ENCODE peak calls at places on chromosomes 1 and 21, in six cellular contexts. G is esophagus muscularis mucosa, I is hepatocyte, E is IMR-90, C is endothelial cell of umbilical vein, A is fibroblast of lung. Y is an unnamed sample. For H3K36me3 and H3K27me3, the result is how much of the 10 kb centered on the place peaks cover.

GRCh38 chr1:92953491-92953890 is 7.8 kb downstream of the DIPK1A start:
- DNase-seq in C (no peak), G (no peak), A (no peak), I (no peak), E (no peak), Y (no peak)

GRCh38 chr1:233904979-233905415 is 521 bp downstream of the SLC35F3 start:
- DNase-seq in I (peak), A (peak), G (no peak), C (no peak), E (no peak), Y (no peak)

GRCh38 chr1:22613951-22614350 is 22.5 kb upstream of the C1QA start:
- DNase-seq in A (no peak), I (no peak), G (no peak), E (no peak), C (no peak), Y (no peak)

GRCh38 chr1:19445417-19446342 is 39.7 kb downstream of the CAPZB start:
- DNase-seq in I (peak), A (peak), G (no peak), C (peak), E (no peak), Y (no peak)

GRCh38 chr1:7388488-7389185 is 382.5 kb upstream of the VAMP3 start:
- DNase-seq in C (peak), G (peak), A (peak), E (peak), I (no peak), Y (peak)

GRCh38 chr1:54335396-54336056 is 70.7 kb downstream of the SSBP3 start:
- DNase-seq in I (peak), A (peak), G (peak), C (peak), E (peak), Y (peak)

GRCh38 chr1:228337711-228338520 is 68.7 kb downstream of the TRIM11 start:
- DNase-seq in A (no peak), I (no peak), G (no peak), C (no peak), E (no peak), Y (no peak)

GRCh38 chr1:56396524-56397067 is 182.8 kb downstream of the PLPP3 start:
- DNase-seq in I (peak), C (no peak), A (no peak), G (no peak), E (no peak), Y (no peak)

GRCh38 chr1:220511785-220512184 is 16.2 kb upstream of the MARK1 start:
- DNase-seq in G (no peak), I (peak), A (no peak), C (no peak), E (no peak), Y (no peak)

GRCh38 chr1:178536844-178537371 is 24.0 kb downstream of the TEX35 start:
- DNase-seq in E (peak), G (no peak), A (peak), I (peak), C (no peak), Y (peak)

GRCh38 chr1:16153999-16154673 is 1.7 kb downstream of the EPHA2 start:
- DNase-seq in I (no peak), G (no peak), C (no peak), E (no peak), A (no peak), Y (no peak)

GRCh38 chr1:6730473-6730872 is 28.9 kb upstream of the DNAJC11 start:
- DNase-seq in E (no peak), C (no peak), G (no peak), A (no peak), I (no peak), Y (no peak)

GRCh38 chr1:44587796-44588460 is 86.4 kb downstream of the TMEM53 start:
- DNase-seq in A (peak), G (no peak), I (peak), C (no peak), E (no peak), Y (no peak)

GRCh38 chr1:241611063-241611462 is 29.1 kb downstream of the CHML start:
- DNase-seq in C (peak), G (no peak), I (peak), E (peak), A (peak), Y (peak)

GRCh38 chr1:178646821-178647220 is 78.2 kb upstream of the RALGPS2 start:
- DNase-seq in A (peak), I (no peak), G (no peak), E (no peak), C (no peak), Y (no peak)

GRCh38 chr1:60126733-60127132 is 53.2 kb upstream of the C1orf87 start:
- DNase-seq in I (no peak), C (no peak), E (no peak), A (no peak), G (no peak), Y (no peak)

GRCh38 chr1:228868731-228869024 is 133.4 kb downstream of the RHOU start:
- DNase-seq in C (no peak), A (no peak), E (no peak), G (no peak), I (no peak), Y (no peak)

GRCh38 chr1:201537467-201537866 is 1.5 kb upstream of the NAV1 start:
- DNase-seq in A (no peak), I (no peak), C (no peak), G (no peak), E (no peak), Y (no peak)

GRCh38 chr1:214233856-214234634 is 46.9 kb upstream of the SMYD2 start:
- DNase-seq in E (no peak), I (no peak), C (no peak), G (no peak), A (no peak), Y (no peak)

GRCh38 chr1:8970870-8971337 is 25.2 kb downstream of the CA6 start:
- DNase-seq in C (no peak), A (no peak), I (no peak), E (no peak), G (no peak), Y (no peak)

GRCh38 chr1:47763456-47764171 is 233.6 kb downstream of the TRABD2B start:
- DNase-seq in A (peak), C (no peak), E (peak), I (peak), G (no peak), Y (peak)

GRCh38 chr1:64515427-64515826 is 45.5 kb downstream of the CACHD1 start:
- DNase-seq in A (peak), G (no peak), E (peak), C (no peak), I (peak), Y (peak)

GRCh38 chr1:192887426-192887825 is 78.6 kb downstream of the RGS2 start:
- DNase-seq in E (no peak), C (no peak), G (no peak), A (peak), I (no peak), Y (no peak)

GRCh38 chr1:81974222-81974841 is 173.6 kb downstream of the ADGRL2 start:
- DNase-seq in A (no peak), G (no peak), C (no peak), E (no peak), I (peak), Y (no peak)

GRCh38 chr1:241411776-241412338 is 54.9 kb upstream of the RGS7 start:
- DNase-seq in C (no peak), A (peak), E (no peak), I (no peak), G (no peak), Y (no peak)

GRCh38 chr1:1306070-1306660 is 1.6 kb downstream of the ACAP3 start:
- DNase-seq in C (no peak), I (no peak), A (no peak), E (peak), G (no peak), Y (no peak)
- H3K4me3 ChIP-seq in C (no peak), I (peak), A (peak), E (peak), G (peak), Y (peak)

GRCh38 chr21:46648539-46648938 is 13.1 kb downstream of the PRMT2 start:
- DNase-seq in C (no peak), A (no peak), E (no peak), G (no peak), I (no peak), Y (no peak)

GRCh38 chr21:46643379-46644177 is 8.1 kb downstream of the PRMT2 start:
- DNase-seq in I (no peak), A (no peak), C (no peak), E (no peak), G (no peak), Y (no peak)

GRCh38 chr21:46649356-46649755 is 13.9 kb downstream of the PRMT2 start:
- DNase-seq in E (no peak), A (no peak), G (no peak), I (no peak), C (no peak), Y (no peak)

GRCh38 chr21:46646541-46647154 is 11.2 kb downstream of the PRMT2 start:
- DNase-seq in G (peak), E (no peak), C (no peak), A (no peak), I (no peak), Y (no peak)

DNA sequence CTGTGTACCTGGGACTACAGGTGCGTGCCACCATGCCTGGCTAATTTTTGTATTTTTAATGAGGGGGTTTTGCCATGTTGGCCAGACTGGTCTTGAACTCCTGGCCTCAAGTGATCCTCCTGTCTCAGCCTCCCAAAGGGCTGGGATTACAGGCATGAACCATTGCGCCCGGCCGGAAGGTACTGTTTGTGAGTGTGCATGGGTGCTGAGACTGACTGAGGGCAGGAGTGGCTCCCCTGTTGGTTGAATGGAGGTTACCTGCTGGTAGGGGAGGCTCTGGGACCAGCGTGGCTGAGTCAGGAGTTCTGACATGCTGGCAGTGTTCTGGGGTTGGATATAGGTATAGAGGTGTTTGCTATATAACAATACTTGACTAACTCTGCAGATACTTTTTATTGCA is 10.4 kb downstream of the PRMT2 start:
- DNase-seq in A (no peak), E (no peak), G (peak), I (no peak), C (no peak), Y (no peak)
- H3K36me3 ChIP-seq in A (under half), E (half or more), G (half or more), I (under half), C (under half), Y (half or more)

GRCh38 chr1:41384579-41384978 is 23.3 kb downstream of the FOXO6 start:
- DNase-seq in I (no peak), G (no peak), C (no peak), E (no peak), A (no peak), Y (no peak)
- H3K27me3 ChIP-seq in I (under half), G (under half), C (under half), E (half or more), A (under half), Y (under half)

GRCh38 chr1:157156058-157156541 is 17.9 kb upstream of the ETV3 start:
- DNase-seq in E (peak), C (peak), A (peak), G (no peak), I (peak), Y (peak)
- H3K4me3 ChIP-seq in E (no peak), C (no peak), A (peak), G (peak), I (no peak), Y (peak)

GRCh38 chr1:38000233-38000528 is 5.1 kb downstream of the FHL3 start:
- DNase-seq in G (no peak), C (no peak), E (no peak), A (no peak), I (no peak), Y (no peak)

GRCh38 chr1:37998913-37999433 is 6.3 kb downstream of the FHL3 start:
- DNase-seq in G (no peak), A (no peak), C (no peak), E (no peak), I (no peak), Y (no peak)

GRCh38 chr1:37998089-37998808 is 7.1 kb downstream of the FHL3 start:
- DNase-seq in C (no peak), E (no peak), A (no peak), G (no peak), I (no peak), Y (no peak)

GRCh38 chr1:37999434-38000232 is 5.7 kb downstream of the FHL3 start:
- DNase-seq in E (peak), A (peak), C (peak), G (no peak), I (peak), Y (peak)

DNA sequence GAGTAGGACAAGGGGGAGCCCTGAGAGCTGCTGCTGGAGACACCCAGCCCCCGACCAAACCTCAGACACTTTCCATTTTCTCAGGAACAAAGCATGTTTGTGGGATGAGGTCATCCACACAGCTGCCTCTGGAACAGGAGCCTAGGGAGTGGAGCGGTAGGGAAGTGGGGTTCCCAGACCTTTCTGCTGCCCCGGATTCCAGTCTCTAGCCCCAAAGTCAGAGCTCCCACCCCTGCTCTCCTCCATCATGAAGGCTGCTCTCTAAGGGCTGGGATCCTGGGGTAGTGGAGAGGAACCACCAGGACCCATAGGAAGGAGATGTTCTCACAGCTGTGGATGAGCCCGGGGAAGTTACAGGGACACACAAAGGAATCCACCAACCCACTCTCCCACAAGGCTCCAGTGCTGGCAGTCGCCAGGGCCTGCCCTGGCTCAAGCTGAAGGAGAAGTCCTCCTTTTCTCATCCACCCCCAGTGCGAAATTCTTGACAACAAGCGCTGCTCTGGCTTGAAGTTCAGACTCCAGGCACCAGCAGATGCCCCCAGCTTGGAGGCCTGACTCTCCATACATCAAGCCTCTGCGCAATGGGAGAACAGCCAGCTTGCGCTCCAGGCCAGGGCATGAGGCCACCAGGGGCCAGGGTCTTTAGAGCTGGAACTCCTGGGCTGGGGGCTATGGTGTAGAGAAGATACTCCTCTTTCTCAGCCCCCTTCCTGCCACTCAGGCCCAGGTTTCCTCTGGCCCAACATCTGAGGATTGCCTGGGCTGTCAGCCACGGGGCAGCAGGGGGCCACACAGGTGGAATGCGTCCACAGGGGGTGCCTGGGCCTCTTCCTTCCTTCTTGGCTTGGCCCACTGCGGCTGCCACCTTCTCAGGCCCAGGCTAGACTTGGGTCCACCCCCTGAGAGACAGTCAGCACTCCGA is 4.5 kb downstream of the FHL3 start:
- DNase-seq in I (peak), E (peak), A (peak), C (peak), G (peak), Y (peak)
- H3K36me3 ChIP-seq in I (under half), E (under half), A (under half), C (under half), G (under half), Y (under half)

Y was measured in brain microvascular endothelial cell.